ENCODE peak calls at places on chromosomes 12 and 14, in ten cellular contexts. L is AG04450, C is brain microvascular endothelial cell, K is lower lobe of right lung, T is astrocyte of the spinal cord, S is choroid plexus epithelial cell, E is GM12865, Z is stomach, Q is HCT116, B is suprapubic skin. J is an unnamed sample.

GRCh38 chr12:75722714-75723200 is 211.3 kb upstream of the KRR1 start:
- DNase-seq in C (peak), Q (peak), B (peak), L (peak), T (peak), S (peak), E (peak), K (no peak), Z (no peak), J (peak)

GRCh38 chr14:39203659-39204606 is 28.9 kb downstream of the PNN start:
- DNase-seq in L (no peak), B (no peak), C (no peak), S (no peak), K (no peak), E (no peak), Z (peak), T (no peak), Q (peak), J (peak)

GRCh38 chr12:122102331-122102730 is 23.8 kb downstream of the MLXIP start:
- DNase-seq in S (no peak), B (no peak), C (no peak), E (no peak), L (no peak), Z (no peak), K (no peak), T (no peak), Q (no peak), J (no peak)

GRCh38 chr14:33986804-33987203 is 35.9 kb upstream of the EGLN3 start:
- DNase-seq in Z (no peak), E (peak), L (peak), K (no peak), B (no peak), T (peak), S (peak), C (peak), Q (peak), J (no peak)

GRCh38 chr14:90512332-90512951 is 115.6 kb downstream of the CALM1 start:
- DNase-seq in L (no peak), T (no peak), K (peak), B (no peak), Z (peak), Q (no peak), C (no peak), E (no peak), S (no peak), J (peak)

GRCh38 chr12:103401421-103401820 is 94.3 kb downstream of the C12orf42 start:
- DNase-seq in Q (peak), S (no peak), K (no peak), C (no peak), E (no peak), Z (no peak), B (no peak), L (no peak), T (no peak), J (no peak)

GRCh38 chr12:132825861-132826260 is 2.8 kb downstream of the GOLGA3 start:
- DNase-seq in K (no peak), S (no peak), Z (no peak), E (no peak), Q (no peak), T (no peak), L (no peak), B (no peak), C (no peak), J (no peak)

GRCh38 chr12:52539024-52539820 is 13.7 kb downstream of the KRT71 start:
- DNase-seq in K (no peak), Q (no peak), T (peak), Z (no peak), S (peak), L (peak), C (no peak), B (no peak), E (no peak), J (no peak)

GRCh38 chr12:54958048-54958658 is 26.4 kb downstream of the TESPA1 start:
- DNase-seq in B (no peak), Q (peak), E (peak), Z (peak), C (peak), T (peak), K (no peak), S (peak), L (peak), J (peak)

GRCh38 chr12:106897082-106897481 is 58.6 kb upstream of the TMEM263 start:
- DNase-seq in L (no peak), C (no peak), Z (no peak), Q (peak), B (no peak), T (peak), S (peak), E (no peak), K (no peak), J (no peak)

GRCh38 chr12:93609281-93610192 is 37.1 kb downstream of the SOCS2 start:
- DNase-seq in T (no peak), B (no peak), L (no peak), C (no peak), E (no peak), S (no peak), Z (no peak), K (no peak), Q (no peak), J (no peak)

GRCh38 chr14:75495882-75496281 is 26.4 kb upstream of the BATF start:
- DNase-seq in T (peak), S (peak), B (no peak), Z (no peak), C (no peak), Q (no peak), K (no peak), L (no peak), E (no peak), J (no peak)

GRCh38 chr12:11959117-11959823 is 111.5 kb upstream of the BCL2L14 start:
- DNase-seq in Z (no peak), S (peak), L (no peak), T (no peak), Q (no peak), B (no peak), K (no peak), E (peak), C (peak), J (peak)

GRCh38 chr12:109018276-109018675 is 2.6 kb downstream of the SVOP start:
- DNase-seq in S (no peak), L (no peak), C (no peak), K (no peak), B (no peak), T (no peak), Z (no peak), Q (no peak), E (no peak), J (no peak)

GRCh38 chr12:12202105-12202504 is 64.7 kb downstream of the LRP6 start:
- DNase-seq in B (no peak), S (no peak), C (no peak), E (no peak), Q (no peak), Z (no peak), T (no peak), K (no peak), L (no peak), J (no peak)

GRCh38 chr14:93160353-93160801 is 24.3 kb downstream of the MOAP1 start:
- DNase-seq in K (no peak), Z (no peak), S (peak), B (no peak), L (no peak), C (peak), E (peak), Q (peak), T (no peak), J (no peak)

GRCh38 chr14:27145170-27145569 is 547.3 kb upstream of the NOVA1 start:
- DNase-seq in E (no peak), Z (no peak), Q (no peak), B (no peak), L (no peak), S (no peak), K (no peak), T (no peak), C (no peak), J (no peak)

GRCh38 chr14:73386342-73386741 is 72.0 kb downstream of the NUMB start:
- DNase-seq in B (no peak), T (peak), E (no peak), Q (no peak), C (no peak), Z (no peak), K (no peak), L (no peak), S (peak), J (no peak)

GRCh38 chr12:82955020-82955419 is 268.3 kb downstream of the TMTC2 start:
- DNase-seq in C (no peak), Z (no peak), K (no peak), E (no peak), B (no peak), T (no peak), L (no peak), Q (no peak), S (no peak), J (no peak)

GRCh38 chr14:31943861-31944255 is 133.2 kb upstream of the ARHGAP5 start:
- DNase-seq in B (no peak), Z (no peak), T (no peak), E (no peak), S (no peak), Q (no peak), K (no peak), L (no peak), C (no peak), J (no peak)

GRCh38 chr12:9707864-9708808 is 24.8 kb downstream of the CLECL1 start:
- DNase-seq in Q (peak), C (peak), S (peak), T (peak), K (peak), Z (peak), E (peak), B (no peak), L (peak), J (peak)

GRCh38 chr12:124007810-124008570 is 35.0 kb downstream of the ZNF664 start:
- DNase-seq in Q (no peak), K (no peak), L (no peak), Z (no peak), T (no peak), S (peak), E (peak), B (no peak), C (no peak), J (no peak)

GRCh38 chr12:95804296-95804695 is 13.7 kb upstream of the NTN4 start:
- DNase-seq in B (no peak), T (no peak), Z (no peak), K (no peak), C (no peak), S (no peak), E (no peak), L (no peak), Q (no peak), J (no peak)

GRCh38 chr12:132881853-132882252 is 5.6 kb downstream of the CHFR start:
- DNase-seq in Z (no peak), C (peak), B (no peak), K (no peak), S (peak), E (no peak), Q (no peak), L (peak), T (peak), J (no peak)

GRCh38 chr12:51341259-51342007 is 5.0 kb downstream of the CELA1 start:
- DNase-seq in C (peak), Z (peak), L (peak), K (peak), B (peak), E (peak), S (peak), T (peak), Q (peak), J (peak)

GRCh38 chr12:77102123-77102522 is 36.8 kb upstream of the E2F7 start:
- DNase-seq in C (no peak), Z (no peak), Q (no peak), L (no peak), T (no peak), S (no peak), B (no peak), K (no peak), E (no peak), J (no peak)

GRCh38 chr14:21068521-21069387 is 1.4 kb upstream of the ARHGEF40 start:
- DNase-seq in T (peak), B (peak), L (no peak), S (peak), Z (peak), C (peak), K (peak), E (peak), Q (peak), J (peak)

DNA sequence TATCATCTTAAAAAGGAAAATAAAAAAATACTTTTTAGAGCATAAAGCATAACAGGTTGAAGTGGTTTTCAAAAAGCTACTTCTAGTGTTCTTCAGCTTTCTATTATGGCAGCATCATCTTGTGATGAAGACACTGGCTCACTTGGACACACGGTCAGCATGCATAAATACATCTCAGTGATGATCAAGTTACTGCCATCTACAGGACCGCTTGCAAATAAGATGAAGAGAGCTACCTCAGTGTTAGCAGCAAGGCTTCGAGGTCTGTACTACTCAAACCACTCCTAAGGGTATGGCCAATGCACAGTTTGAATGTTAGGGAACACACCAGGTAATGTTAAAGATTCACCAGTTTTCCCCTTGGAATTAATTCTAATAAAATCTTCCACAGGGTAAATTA is 58.8 kb downstream of the GALC start:
- DNase-seq in Z (no peak), B (no peak), C (no peak), Q (no peak), S (peak), E (peak), K (no peak), T (no peak), L (no peak), J (no peak)
- TF ChIP-seq CTCF in Z (no peak), B (no peak), C (peak), Q (no peak), S (peak), E (no peak), K (no peak), T (no peak), L (no peak), J (no peak)

DNA sequence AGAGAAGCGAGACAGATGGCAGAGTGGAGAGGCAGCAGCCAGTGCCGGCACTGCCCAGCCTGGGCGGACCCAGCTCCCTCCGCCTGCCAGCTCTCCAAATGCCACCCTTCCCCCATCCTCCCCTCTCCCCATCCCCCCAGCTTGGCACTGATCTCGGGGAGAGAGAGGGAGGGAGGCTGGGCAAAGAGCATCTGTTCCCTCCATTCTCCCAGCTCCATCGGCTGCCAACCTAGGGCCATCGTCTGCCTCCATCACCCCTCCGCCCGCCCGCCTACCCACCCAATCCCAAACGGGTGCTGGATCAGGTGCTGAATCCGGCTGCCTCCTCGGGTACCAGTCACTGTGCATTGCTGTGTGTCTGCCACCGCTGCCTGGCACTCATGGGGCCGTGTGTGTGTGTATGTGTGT is 38.6 kb downstream of the ZFHX2 start:
- DNase-seq in S (no peak), C (no peak), L (no peak), Q (no peak), T (no peak), K (no peak), B (no peak), Z (no peak), E (no peak), J (no peak)
- H3K4me3 ChIP-seq in S (no peak), C (no peak), L (no peak), Q (no peak), T (no peak), K (no peak), B (no peak), Z (no peak), E (no peak), J (no peak)

GRCh38 chr12:6233121-6233971 is 33.1 kb downstream of the CD9 start:
- DNase-seq in T (no peak), S (peak), Q (no peak), L (no peak), E (no peak), K (no peak), B (no peak), Z (no peak), C (no peak), J (peak)
- TF ChIP-seq CTCF in T (peak), S (peak), Q (no peak), L (no peak), E (no peak), K (no peak), B (no peak), Z (no peak), C (peak), J (no peak)

GRCh38 chr12:70876952-70877351 is 43.6 kb downstream of the PTPRR start:
- DNase-seq in Q (no peak), B (no peak), Z (no peak), T (no peak), L (no peak), K (no peak), C (peak), E (no peak), S (peak), J (no peak)
- H3K4me3 ChIP-seq in Q (no peak), B (no peak), Z (no peak), T (no peak), L (no peak), K (no peak), C (no peak), E (no peak), S (no peak), J (no peak)

DNA sequence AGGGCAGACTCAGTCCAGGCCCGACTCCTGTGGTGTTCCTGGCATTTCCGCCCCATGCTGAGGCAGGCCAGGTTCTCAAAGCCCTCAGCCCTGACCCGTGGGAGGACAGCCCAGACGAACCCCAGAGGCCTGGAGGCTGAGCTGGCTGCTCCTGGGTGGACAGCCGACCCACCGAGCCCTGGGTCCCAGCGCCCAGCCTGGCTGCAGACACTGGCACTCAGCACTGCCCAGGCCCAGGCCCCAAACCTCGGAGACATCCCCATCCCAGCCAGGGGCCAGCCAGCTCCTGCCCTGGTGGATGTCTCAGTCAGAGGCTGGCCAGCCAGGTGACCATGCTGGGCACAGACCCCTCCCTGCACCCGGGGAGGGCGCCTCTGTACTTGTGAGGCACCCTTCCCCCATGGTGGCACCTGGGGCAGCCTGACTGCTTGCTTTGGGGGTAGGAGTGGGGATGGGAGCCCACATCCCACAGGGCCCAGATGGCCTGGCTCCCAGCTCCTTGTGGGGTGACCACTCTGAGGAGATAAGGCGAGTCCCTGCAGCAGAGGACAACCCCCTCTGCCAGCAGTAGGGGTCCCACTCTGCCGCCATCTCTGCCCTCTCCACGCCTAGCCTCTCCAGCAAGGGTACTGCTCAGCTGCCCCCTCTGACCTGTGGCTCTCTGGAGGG is 1.4 kb downstream of the PLD4 start:
- DNase-seq in K (peak), Q (no peak), Z (no peak), C (peak), L (no peak), T (no peak), S (peak), B (no peak), E (no peak), J (no peak)
- TF ChIP-seq CTCF in K (no peak), Q (no peak), Z (no peak), C (no peak), L (no peak), T (no peak), S (no peak), B (no peak), E (no peak), J (no peak)

DNA sequence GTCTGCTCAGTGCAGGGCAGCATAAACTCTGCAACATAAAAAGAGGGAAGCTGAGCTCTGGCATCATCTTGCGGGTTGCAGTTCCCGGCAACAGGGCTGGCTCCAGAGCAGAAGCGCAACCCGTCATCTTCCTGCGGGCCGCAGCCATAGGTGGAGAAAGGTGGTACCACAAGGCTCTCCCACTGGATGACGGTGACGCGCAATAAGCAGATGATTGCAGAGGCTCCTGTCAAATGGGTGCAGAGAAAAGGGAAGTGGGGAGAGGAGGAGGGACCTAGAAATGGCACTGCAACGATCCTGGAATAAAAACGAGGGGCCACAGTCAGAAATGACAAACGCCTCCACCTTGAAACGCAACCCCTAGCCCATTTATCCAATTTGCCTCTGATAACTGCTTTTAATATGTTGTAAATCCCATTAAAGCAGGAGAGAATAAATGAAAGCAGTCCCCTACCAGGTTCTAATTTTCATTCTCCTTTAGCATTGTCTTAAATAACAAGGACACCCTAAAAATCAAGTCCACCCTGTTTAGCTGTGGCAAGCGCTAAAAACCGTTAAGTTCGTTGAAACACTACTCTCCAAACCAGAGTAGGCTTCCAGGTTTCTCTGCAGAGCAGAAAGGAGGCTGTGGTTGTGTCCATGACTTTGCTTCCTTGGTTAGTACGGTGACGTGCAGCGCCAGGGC is 30.9 kb upstream of the TUBA1C start:
- DNase-seq in B (peak), S (no peak), T (peak), C (no peak), L (no peak), E (peak), K (peak), Z (peak), Q (no peak), J (peak)
- H3K4me3 ChIP-seq in B (peak), S (peak), T (no peak), C (peak), L (no peak), E (peak), K (peak), Z (peak), Q (no peak), J (peak)

GRCh38 chr14:102183922-102184677 is 44.4 kb downstream of the WDR20 start:
- DNase-seq in B (no peak), E (no peak), Z (no peak), K (no peak), C (no peak), L (no peak), Q (no peak), S (no peak), T (no peak), J (no peak)

GRCh38 chr14:102182901-102183619 is 43.4 kb downstream of the WDR20 start:
- DNase-seq in L (no peak), S (peak), K (no peak), E (no peak), Z (no peak), T (peak), C (peak), Q (no peak), B (no peak), J (no peak)

GRCh38 chr14:102180248-102180998 is 40.7 kb downstream of the WDR20 start:
- DNase-seq in B (no peak), K (no peak), S (no peak), Z (no peak), T (no peak), Q (no peak), C (no peak), E (no peak), L (no peak), J (no peak)

GRCh38 chr14:102182190-102182589 is 42.5 kb downstream of the WDR20 start:
- DNase-seq in C (peak), K (no peak), E (no peak), T (peak), L (no peak), Q (no peak), B (no peak), Z (no peak), S (peak), J (no peak)

DNA sequence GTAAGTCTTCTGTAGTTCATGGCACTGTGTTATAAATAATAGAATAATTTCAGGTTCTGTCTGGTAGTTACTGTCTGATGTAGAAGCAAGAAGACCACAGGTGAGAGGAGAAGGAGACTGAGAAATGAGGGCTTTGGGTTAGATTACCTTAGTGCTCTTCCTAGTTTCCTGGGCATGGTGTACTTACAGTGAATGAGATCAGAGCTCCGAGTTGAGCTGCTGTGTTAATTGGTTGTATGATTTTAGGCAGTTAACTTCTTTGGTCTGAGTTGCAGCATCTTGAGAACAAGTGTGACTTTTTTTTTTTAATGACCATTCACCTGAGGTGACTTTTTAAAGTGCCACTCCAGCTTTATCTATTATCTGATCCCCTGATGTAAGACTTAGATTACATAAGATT is 41.5 kb downstream of the WDR20 start:
- DNase-seq in Z (no peak), E (no peak), T (no peak), L (no peak), S (no peak), Q (no peak), K (no peak), B (no peak), C (no peak), J (no peak)
- TF ChIP-seq CTCF in Z (no peak), E (no peak), T (no peak), L (no peak), S (no peak), Q (no peak), K (no peak), B (no peak), C (no peak), J (no peak)

GRCh38 chr12:110687770-110688169 is 1.1 kb downstream of the HVCN1 start:
- DNase-seq in Q (no peak), S (no peak), T (no peak), E (peak), C (no peak), Z (no peak), B (no peak), K (no peak), L (no peak), J (no peak)
- H3K4me3 ChIP-seq in Q (no peak), S (no peak), T (no peak), E (peak), C (no peak), Z (no peak), B (peak), K (peak), L (no peak), J (peak)